ENCODE peak calls at places on chromosomes 5 and 9, in seven cellular contexts. G is vagina; D is neuronal stem cell; P is psoas muscle; N is CD8-positive, alpha-beta T cell; T is HCT116; J is colonic mucosa. L is an unnamed sample.

GRCh38 chr5:10251409-10251808 is 1.3 kb downstream of the CCT5 start:
- DNase-seq in G (no peak), N (no peak), J (no peak), P (no peak), T (no peak), D (no peak), L (no peak)

GRCh38 chr5:26388946-26389345 is 649.4 kb downstream of the CDH9 start:
- DNase-seq in P (no peak), J (no peak), G (no peak), T (no peak), N (no peak), D (no peak), L (no peak)

GRCh38 chr9:98040212-98040611 is 16.3 kb upstream of the NANS start:
- DNase-seq in D (no peak), J (no peak), P (no peak), T (no peak), G (no peak), N (no peak), L (no peak)

GRCh38 chr9:87667164-87667738 is 58.7 kb upstream of the CTSL start:
- DNase-seq in J (no peak), N (no peak), T (peak; percentile 23), P (no peak), D (no peak), G (no peak), L (no peak)

GRCh38 chr9:137148661-137149060 is 9.7 kb downstream of the GRIN1 start:
- DNase-seq in P (no peak), J (no peak), G (no peak), D (no peak), T (no peak), N (no peak), L (no peak)

GRCh38 chr5:52709171-52709925 is 78.4 kb upstream of the ITGA1 start:
- DNase-seq in D (no peak), P (no peak), G (no peak), N (no peak), J (no peak), T (no peak), L (no peak)

GRCh38 chr5:156259618-156260017 is 67.3 kb upstream of the SGCD start:
- DNase-seq in J (no peak), N (no peak), T (no peak), G (no peak), P (no peak), D (no peak), L (no peak)

GRCh38 chr9:129109952-129110739 is 447 bp downstream of the CRAT start:
- DNase-seq in G (no peak), T (no peak), N (no peak), P (peak; percentile 57), J (peak; percentile 43), D (peak; percentile 46), L (peak; percentile 39)

GRCh38 chr9:77897292-77897691 is 134.3 kb downstream of the GNAQ start:
- DNase-seq in J (no peak), G (no peak), D (no peak), T (no peak), N (no peak), P (no peak), L (no peak)

GRCh38 chr5:83551826-83552225 is 80.3 kb downstream of the VCAN start:
- DNase-seq in T (no peak), G (no peak), P (no peak), N (no peak), J (no peak), D (no peak), L (no peak)

GRCh38 chr9:14238518-14238917 is 75.4 kb downstream of the NFIB start:
- DNase-seq in G (no peak), T (no peak), N (no peak), P (no peak), J (no peak), D (peak; percentile 20), L (no peak)

GRCh38 chr9:5920860-5921328 is 30.2 kb downstream of the MLANA start:
- DNase-seq in P (no peak), J (no peak), T (no peak), N (no peak), G (no peak), D (no peak), L (no peak)

DNA sequence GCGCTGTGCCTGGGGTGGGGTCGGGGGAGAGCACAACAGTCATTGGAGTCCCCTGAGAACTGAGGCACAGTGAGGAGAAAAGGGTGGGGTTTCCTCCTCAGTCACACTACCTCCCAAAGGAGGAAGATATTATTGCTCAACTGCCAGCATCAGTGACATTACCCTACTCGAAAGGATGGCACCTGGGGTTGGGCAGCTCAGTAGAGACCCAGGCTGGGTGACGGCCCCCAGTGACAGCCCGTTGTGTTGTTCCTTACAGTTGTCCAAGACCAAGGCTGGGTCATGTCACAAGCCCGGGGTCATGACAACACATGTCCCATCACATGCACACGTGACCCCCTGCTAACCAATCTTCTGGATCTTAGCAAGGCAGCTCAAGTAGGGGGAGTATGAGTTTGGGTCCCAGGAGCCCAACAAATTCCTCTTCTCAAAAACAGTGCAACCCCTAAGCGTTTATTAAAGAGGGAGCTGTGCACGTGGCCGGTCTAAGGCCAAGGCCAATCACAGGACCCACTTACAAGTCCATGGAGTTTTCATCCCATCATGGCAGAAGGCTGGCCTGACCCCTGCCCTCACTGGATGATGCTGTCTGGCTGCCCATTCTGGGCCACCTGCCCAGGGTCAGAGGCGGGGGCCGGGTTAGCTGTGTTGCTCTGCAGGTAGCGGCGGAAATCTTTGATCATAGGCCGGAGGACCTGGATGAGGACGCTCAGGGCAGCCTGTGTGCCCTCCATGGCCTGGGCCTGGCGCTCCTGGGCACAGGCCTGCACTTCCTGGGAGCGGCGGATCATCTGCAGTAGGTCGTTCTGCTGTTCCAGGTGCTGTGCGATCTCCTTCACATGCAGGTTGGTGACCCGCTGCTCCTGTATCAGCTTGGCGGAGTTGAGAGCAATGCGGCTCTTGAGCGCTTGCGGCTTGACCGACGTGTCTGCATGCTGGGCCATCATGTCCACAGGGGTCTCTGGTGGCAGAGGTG is 4.0 kb downstream of the NAIF1 start:
- DNase-seq in G (no peak), D (no peak), N (no peak), J (no peak), P (no peak), T (no peak), L (no peak)
- H3K4me1 ChIP-seq in G (peaks cover 49% of the 10 kb centered on the region), D (peaks cover 4% of the 10 kb centered on the region), N (peaks cover 60% of the 10 kb centered on the region), J (peaks cover 16% of the 10 kb centered on the region), P (peaks cover 17% of the 10 kb centered on the region), T (peaks cover 6% of the 10 kb centered on the region), L (peaks cover 42% of the 10 kb centered on the region)

GRCh38 chr9:12732971-12733370 is 39.8 kb downstream of the TYRP1 start:
- DNase-seq in D (no peak), T (no peak), P (no peak), G (no peak), N (no peak), J (no peak), L (no peak)

GRCh38 chr9:12735669-12736068 is 39.2 kb upstream of the LURAP1L start:
- DNase-seq in D (no peak), N (no peak), G (no peak), J (no peak), T (no peak), P (no peak), L (no peak)

GRCh38 chr9:12730952-12731351 is 37.8 kb downstream of the TYRP1 start:
- DNase-seq in N (no peak), T (no peak), D (no peak), P (no peak), J (no peak), G (no peak), L (no peak)

GRCh38 chr9:12726795-12727194 is 33.6 kb downstream of the TYRP1 start:
- DNase-seq in D (no peak), G (no peak), J (no peak), P (no peak), N (no peak), T (no peak), L (no peak)

DNA sequence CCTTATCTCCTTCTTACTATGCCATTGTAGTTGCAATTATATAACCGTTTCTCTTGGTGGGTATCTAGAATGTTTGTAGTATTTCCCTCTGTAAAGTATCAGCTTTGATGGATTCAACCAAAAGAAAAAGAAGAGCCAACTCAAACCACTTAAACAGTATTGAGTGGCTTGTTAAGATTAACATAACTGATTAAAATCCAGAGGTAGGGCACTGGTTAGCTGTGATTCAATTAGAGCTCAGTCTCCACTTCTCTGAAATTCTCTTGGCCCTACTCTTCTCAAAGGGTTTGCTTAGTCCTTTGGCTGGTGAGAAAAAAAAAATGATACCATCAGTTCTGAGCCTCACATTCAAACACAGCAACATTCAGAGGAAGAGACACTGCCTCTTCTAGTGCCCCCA is 37.0 kb downstream of the TYRP1 start:
- DNase-seq in G (no peak), T (no peak), J (no peak), P (no peak), N (no peak), D (no peak), L (no peak)
- H3K27ac ChIP-seq in G (no peak overlapping the region), T (no peak overlapping the region), J (no peak overlapping the region), P (no peak overlapping the region), N (no peak overlapping the region), D (no peak overlapping the region), L (no peak overlapping the region)

DNA sequence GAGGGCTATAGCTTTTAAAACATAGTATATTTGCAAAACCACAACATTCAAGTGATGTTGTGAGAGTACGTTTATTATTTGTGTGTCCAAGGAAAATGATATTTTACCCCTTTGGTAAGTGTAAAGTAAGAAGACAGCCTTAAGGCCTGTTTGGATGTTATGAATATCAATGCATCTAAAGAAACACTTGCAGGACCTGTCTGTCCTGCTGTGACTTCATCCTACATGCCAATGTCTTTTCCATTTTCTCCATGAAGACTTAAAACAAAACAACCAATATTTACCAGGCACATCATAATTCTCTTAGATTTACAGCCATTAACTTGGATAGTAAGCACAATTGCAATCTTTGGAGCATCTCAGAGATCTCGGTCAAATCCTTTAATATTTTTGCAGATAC is 29.0 kb downstream of the PRLR start:
- DNase-seq in D (no peak), J (no peak), G (no peak), P (no peak), T (no peak), N (no peak), L (no peak)
- H3K4me1 ChIP-seq in D (no peaks in the 10 kb centered on the region), J (peaks cover 5% of the 10 kb centered on the region), G (peaks cover 30% of the 10 kb centered on the region), P (no peaks in the 10 kb centered on the region), T (no peaks in the 10 kb centered on the region), N (no peaks in the 10 kb centered on the region), L (peaks cover 20% of the 10 kb centered on the region)

GRCh38 chr5:81525690-81526089 is 131.8 kb upstream of the ACOT12 start:
- DNase-seq in G (no peak), D (no peak), T (no peak), N (no peak), J (no peak), P (no peak), L (no peak)
- H3K27ac ChIP-seq in G (no peak overlapping the region), D (no peak overlapping the region), T (no peak overlapping the region), N (no peak overlapping the region), J (no peak overlapping the region), P (peak overlapping the region; percentile 18), L (no peak overlapping the region)

GRCh38 chr9:127833555-127833954 is 20.9 kb downstream of the ENG start:
- DNase-seq in T (no peak), G (no peak), N (no peak), J (no peak), D (no peak), P (no peak), L (no peak)
- H3K4me1 ChIP-seq in T (peaks cover 4% of the 10 kb centered on the region), G (peaks cover 76% of the 10 kb centered on the region), N (peaks cover 9% of the 10 kb centered on the region), J (no peaks in the 10 kb centered on the region), D (peaks cover 22% of the 10 kb centered on the region), P (peaks cover 30% of the 10 kb centered on the region), L (peaks cover 52% of the 10 kb centered on the region)